ENCODE peak calls at places on chromosomes 3 and 15, in seven cellular contexts. One of them, this sample, is unnamed.

GRCh38 chr3:144272715-144273114 is 301.1 kb downstream of the DIPK2A start:
- DNase-seq in esophagus squamous epithelium: no peak
- DNase-seq in ovary: no peak
- DNase-seq in IMR-90: no peak
- DNase-seq in Panc1: no peak
- DNase-seq in thoracic aorta: no peak
- DNase-seq in heart left ventricle: no peak
- DNase-seq in this sample: no peak

GRCh38 chr15:96860746-96861145 is 530.2 kb downstream of the NR2F2 start:
- DNase-seq in IMR-90: no peak
- DNase-seq in thoracic aorta: no peak
- DNase-seq in esophagus squamous epithelium: no peak
- DNase-seq in heart left ventricle: no peak
- DNase-seq in Panc1: no peak
- DNase-seq in ovary: no peak
- DNase-seq in this sample: no peak

GRCh38 chr3:99799420-99799819 is 18.2 kb upstream of the CMSS1 start:
- DNase-seq in Panc1: no peak
- DNase-seq in IMR-90: no peak
- DNase-seq in heart left ventricle: no peak
- DNase-seq in thoracic aorta: no peak
- DNase-seq in ovary: no peak
- DNase-seq in esophagus squamous epithelium: no peak
- DNase-seq in this sample: no peak

GRCh38 chr3:149245738-149246451 is 24.3 kb upstream of the CP start:
- DNase-seq in ovary: no peak
- DNase-seq in thoracic aorta: no peak
- DNase-seq in heart left ventricle: no peak
- DNase-seq in IMR-90: peak; percentile 54
- DNase-seq in Panc1: no peak
- DNase-seq in esophagus squamous epithelium: no peak
- DNase-seq in this sample: no peak

GRCh38 chr3:126127452-126127851 is 43.5 kb upstream of the SLC41A3 start:
- DNase-seq in esophagus squamous epithelium: no peak
- DNase-seq in Panc1: no peak
- DNase-seq in ovary: no peak
- DNase-seq in heart left ventricle: no peak
- DNase-seq in IMR-90: no peak
- DNase-seq in thoracic aorta: no peak
- DNase-seq in this sample: peak; percentile 9

GRCh38 chr3:186514296-186515002 is 29.7 kb downstream of the CRYGS start:
- DNase-seq in thoracic aorta: no peak
- DNase-seq in esophagus squamous epithelium: no peak
- DNase-seq in ovary: no peak
- DNase-seq in IMR-90: no peak
- DNase-seq in Panc1: no peak
- DNase-seq in heart left ventricle: no peak
- DNase-seq in this sample: no peak

GRCh38 chr3:4656059-4656458 is 162.9 kb downstream of the ITPR1 start:
- DNase-seq in Panc1: no peak
- DNase-seq in IMR-90: peak; percentile 75
- DNase-seq in heart left ventricle: peak; percentile 69
- DNase-seq in thoracic aorta: peak; percentile 30
- DNase-seq in ovary: peak; percentile 59
- DNase-seq in esophagus squamous epithelium: no peak
- DNase-seq in this sample: peak; percentile 43

GRCh38 chr3:171867976-171868375 is 24.8 kb downstream of the TMEM212 start:
- DNase-seq in IMR-90: no peak
- DNase-seq in ovary: no peak
- DNase-seq in Panc1: no peak
- DNase-seq in esophagus squamous epithelium: no peak
- DNase-seq in thoracic aorta: no peak
- DNase-seq in heart left ventricle: no peak
- DNase-seq in this sample: no peak

GRCh38 chr15:100230784-100231183 is 111.0 kb downstream of the ADAMTS17 start:
- DNase-seq in esophagus squamous epithelium: no peak
- DNase-seq in Panc1: no peak
- DNase-seq in heart left ventricle: no peak
- DNase-seq in thoracic aorta: no peak
- DNase-seq in ovary: no peak
- DNase-seq in IMR-90: no peak
- DNase-seq in this sample: no peak

GRCh38 chr15:43544266-43544665 is 26.9 kb downstream of the MAP1A start:
- DNase-seq in thoracic aorta: no peak
- DNase-seq in IMR-90: peak; percentile 14
- DNase-seq in Panc1: no peak
- DNase-seq in ovary: no peak
- DNase-seq in heart left ventricle: no peak
- DNase-seq in esophagus squamous epithelium: no peak
- DNase-seq in this sample: no peak

GRCh38 chr3:15102256-15102655 is 3.3 kb upstream of the RBSN start:
- DNase-seq in IMR-90: no peak
- DNase-seq in ovary: no peak
- DNase-seq in esophagus squamous epithelium: no peak
- DNase-seq in thoracic aorta: peak; percentile 31
- DNase-seq in heart left ventricle: peak; percentile 92
- DNase-seq in Panc1: no peak
- DNase-seq in this sample: peak; percentile 96

GRCh38 chr15:51375966-51376640 is 34.6 kb downstream of the GLDN start:
- DNase-seq in esophagus squamous epithelium: no peak
- DNase-seq in ovary: no peak
- DNase-seq in heart left ventricle: no peak
- DNase-seq in thoracic aorta: no peak
- DNase-seq in IMR-90: peak; percentile 80
- DNase-seq in Panc1: no peak
- DNase-seq in this sample: no peak

GRCh38 chr3:150227839-150228238 is 180.3 kb upstream of the TSC22D2 start:
- DNase-seq in IMR-90: peak; percentile 69
- DNase-seq in Panc1: no peak
- DNase-seq in esophagus squamous epithelium: no peak
- DNase-seq in heart left ventricle: peak; percentile 43
- DNase-seq in thoracic aorta: peak; percentile 10
- DNase-seq in ovary: no peak
- DNase-seq in this sample: no peak

GRCh38 chr15:55319537-55320325 is 709 bp downstream of the PIGB start:
- DNase-seq in IMR-90: peak; percentile 5
- DNase-seq in esophagus squamous epithelium: no peak
- DNase-seq in ovary: no peak
- DNase-seq in Panc1: no peak
- DNase-seq in heart left ventricle: no peak
- DNase-seq in thoracic aorta: no peak
- DNase-seq in this sample: no peak

DNA sequence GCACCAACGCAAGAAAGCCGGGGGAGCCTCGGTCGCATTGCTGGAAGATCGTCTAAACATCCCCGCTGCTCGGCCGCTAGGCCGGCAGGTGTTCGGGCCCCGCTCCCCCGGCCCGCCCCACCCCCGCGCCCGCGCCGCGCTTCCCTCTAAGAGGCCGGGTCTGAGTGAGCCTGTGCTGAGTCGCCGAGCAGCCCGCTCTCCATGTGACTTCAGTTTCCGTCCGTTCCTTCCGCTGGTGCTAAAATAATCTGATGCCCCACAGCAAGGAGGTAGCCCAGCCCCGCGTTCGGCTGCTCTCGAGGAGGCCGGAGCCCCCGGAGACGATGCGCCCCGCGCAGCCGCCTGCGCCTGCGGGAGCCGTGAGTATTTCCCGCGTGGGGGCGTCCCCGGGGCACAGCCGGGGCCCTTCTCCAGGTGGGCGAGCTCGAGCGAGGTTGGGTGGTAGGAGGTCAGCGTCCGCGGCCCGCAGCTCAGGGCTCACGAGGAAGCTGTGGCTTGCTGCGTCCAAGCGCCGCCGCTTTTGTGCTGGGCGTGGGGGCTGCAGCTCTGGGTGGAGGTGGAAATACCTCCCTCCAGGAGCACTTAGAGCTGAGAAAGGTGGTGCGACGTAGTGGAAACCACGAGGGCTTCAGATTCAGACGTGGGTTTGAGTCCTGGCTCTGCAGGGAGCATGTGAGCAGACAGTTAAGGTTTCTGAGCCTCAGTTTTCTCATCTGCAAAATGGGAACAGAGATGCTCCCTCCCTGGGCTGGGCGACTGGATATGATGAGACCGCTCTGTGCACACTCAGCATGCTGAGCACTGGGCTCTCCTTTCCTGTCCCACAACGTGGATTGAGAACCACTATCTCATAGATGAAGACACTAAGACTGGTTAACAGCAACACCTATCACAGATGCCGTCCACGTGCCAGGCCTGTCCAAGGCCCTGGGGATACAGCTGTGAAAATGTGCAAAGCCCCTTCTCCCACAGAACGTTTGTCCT is at the start of gene NRROS:
- DNase-seq in thoracic aorta: no peak
- DNase-seq in Panc1: no peak
- DNase-seq in heart left ventricle: peak; percentile 77
- DNase-seq in IMR-90: peak; percentile 38
- DNase-seq in ovary: no peak
- DNase-seq in esophagus squamous epithelium: no peak
- DNase-seq in this sample: peak; percentile 56
- H3K27ac ChIP-seq in thoracic aorta: no peak within 1 kb of the TSS
- H3K27ac ChIP-seq in Panc1: peak within 1 kb of the TSS; percentile 82
- H3K27ac ChIP-seq in heart left ventricle: peak within 1 kb of the TSS; percentile 74
- H3K27ac ChIP-seq in IMR-90: no peak within 1 kb of the TSS
- H3K27ac ChIP-seq in ovary: no peak within 1 kb of the TSS
- H3K27ac ChIP-seq in esophagus squamous epithelium: peak within 1 kb of the TSS; percentile 87
- H3K27ac ChIP-seq in this sample: peak within 1 kb of the TSS; percentile 46

DNA sequence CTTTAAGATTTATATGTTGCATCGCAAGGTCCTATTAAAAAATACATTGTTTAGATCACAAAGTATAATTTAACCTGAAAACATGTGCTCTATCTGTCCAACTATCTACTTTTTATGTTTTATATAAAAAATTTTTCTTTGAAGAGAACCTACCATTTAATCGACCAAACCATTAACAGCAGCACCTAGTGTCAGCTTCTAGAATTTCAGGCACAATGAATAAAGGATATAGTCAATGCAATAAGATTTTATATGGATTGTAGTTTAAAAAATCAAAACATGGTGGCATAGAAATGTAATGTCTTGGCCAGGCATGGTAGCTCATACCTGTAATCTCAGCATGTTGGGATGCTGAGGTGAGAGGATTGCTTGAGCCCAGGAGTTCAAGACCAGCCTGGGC is 313.7 kb downstream of the GAP43 start:
- DNase-seq in esophagus squamous epithelium: no peak
- DNase-seq in heart left ventricle: no peak
- DNase-seq in Panc1: no peak
- DNase-seq in ovary: no peak
- DNase-seq in thoracic aorta: no peak
- DNase-seq in IMR-90: no peak
- DNase-seq in this sample: no peak
- TF ChIP-seq CTCF in esophagus squamous epithelium: no peak
- TF ChIP-seq CTCF in heart left ventricle: no peak
- TF ChIP-seq CTCF in Panc1: peak; percentile 57
- TF ChIP-seq CTCF in ovary: no peak
- TF ChIP-seq CTCF in thoracic aorta: no peak
- TF ChIP-seq CTCF in IMR-90: peak; percentile 41
- TF ChIP-seq CTCF in this sample: no peak

GRCh38 chr3:28867836-28868235 is 413.0 kb upstream of the RBMS3 start:
- DNase-seq in esophagus squamous epithelium: no peak
- DNase-seq in ovary: no peak
- DNase-seq in thoracic aorta: no peak
- DNase-seq in IMR-90: no peak
- DNase-seq in heart left ventricle: no peak
- DNase-seq in Panc1: no peak
- DNase-seq in this sample: no peak
- H3K4me1 ChIP-seq in esophagus squamous epithelium: no peaks in the 10 kb centered on the region
- H3K4me1 ChIP-seq in ovary: no peaks in the 10 kb centered on the region
- H3K4me1 ChIP-seq in thoracic aorta: no peaks in the 10 kb centered on the region
- H3K4me1 ChIP-seq in IMR-90: no peaks in the 10 kb centered on the region
- H3K4me1 ChIP-seq in heart left ventricle: no peaks in the 10 kb centered on the region
- H3K4me1 ChIP-seq in Panc1: no peaks in the 10 kb centered on the region
- H3K4me1 ChIP-seq in this sample: peaks cover 5% of the 10 kb centered on the region

GRCh38 chr15:78056714-78057269 is 20.7 kb downstream of the TBC1D2B start:
- DNase-seq in Panc1: no peak
- DNase-seq in heart left ventricle: peak; percentile 67
- DNase-seq in thoracic aorta: no peak
- DNase-seq in esophagus squamous epithelium: no peak
- DNase-seq in IMR-90: peak; percentile 45
- DNase-seq in ovary: no peak
- DNase-seq in this sample: no peak

GRCh38 chr15:78058401-78058935 is 19.0 kb downstream of the TBC1D2B start:
- DNase-seq in heart left ventricle: no peak
- DNase-seq in esophagus squamous epithelium: no peak
- DNase-seq in thoracic aorta: no peak
- DNase-seq in ovary: no peak
- DNase-seq in IMR-90: no peak
- DNase-seq in Panc1: no peak
- DNase-seq in this sample: no peak

GRCh38 chr15:78057803-78058202 is 19.7 kb downstream of the TBC1D2B start:
- DNase-seq in thoracic aorta: no peak
- DNase-seq in heart left ventricle: no peak
- DNase-seq in Panc1: no peak
- DNase-seq in esophagus squamous epithelium: no peak
- DNase-seq in IMR-90: no peak
- DNase-seq in ovary: no peak
- DNase-seq in this sample: no peak

GRCh38 chr15:78060232-78060631 is 17.3 kb downstream of the TBC1D2B start:
- DNase-seq in IMR-90: no peak
- DNase-seq in thoracic aorta: no peak
- DNase-seq in esophagus squamous epithelium: no peak
- DNase-seq in heart left ventricle: no peak
- DNase-seq in ovary: no peak
- DNase-seq in Panc1: no peak
- DNase-seq in this sample: no peak

DNA sequence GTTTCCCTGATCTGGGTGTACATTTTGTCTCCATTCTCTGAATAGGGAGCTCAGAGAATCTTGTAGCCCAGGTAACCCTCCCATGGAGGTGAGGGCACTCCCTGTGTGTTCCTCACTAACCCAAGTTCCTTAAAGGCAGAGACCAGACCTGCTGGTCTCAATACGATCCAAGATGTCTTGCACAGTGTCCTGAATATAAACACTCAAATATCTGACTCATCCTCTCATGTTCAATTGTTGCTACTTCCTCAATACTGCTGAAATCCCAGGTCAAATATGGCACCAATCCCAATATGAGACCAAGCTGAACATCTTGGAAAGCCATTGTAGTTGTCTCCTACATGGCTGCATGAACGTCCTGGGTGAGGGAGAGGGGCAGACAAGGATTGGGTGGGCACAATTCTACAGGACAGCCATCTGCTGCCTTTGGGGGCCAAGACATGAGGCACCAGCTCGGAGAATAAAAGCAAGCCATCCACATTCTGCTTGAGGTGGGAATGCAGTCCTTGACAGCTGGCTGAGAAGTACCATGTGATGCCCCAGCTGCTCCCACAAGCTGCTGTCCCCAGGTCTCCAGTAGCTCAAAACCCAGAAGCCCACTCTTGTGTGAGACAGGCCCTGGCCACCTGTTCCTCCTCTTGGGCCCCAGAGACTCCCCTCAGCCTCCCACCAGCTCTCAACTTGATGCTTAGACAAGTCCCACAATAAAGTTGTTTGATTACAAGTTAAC is 18.2 kb downstream of the TBC1D2B start:
- DNase-seq in IMR-90: peak; percentile 63
- DNase-seq in heart left ventricle: no peak
- DNase-seq in thoracic aorta: no peak
- DNase-seq in Panc1: no peak
- DNase-seq in ovary: no peak
- DNase-seq in esophagus squamous epithelium: no peak
- DNase-seq in this sample: no peak
- H3K27ac ChIP-seq in IMR-90: no peak overlapping the region
- H3K27ac ChIP-seq in heart left ventricle: no peak overlapping the region
- H3K27ac ChIP-seq in thoracic aorta: no peak overlapping the region
- H3K27ac ChIP-seq in Panc1: peak overlapping the region; percentile 58
- H3K27ac ChIP-seq in ovary: peak overlapping the region; percentile 62
- H3K27ac ChIP-seq in esophagus squamous epithelium: peak overlapping the region; percentile 74
- H3K27ac ChIP-seq in this sample: peak overlapping the region; percentile 33

GRCh38 chr3:8857720-8858367 is 88.4 kb upstream of the OXTR start:
- DNase-seq in Panc1: no peak
- DNase-seq in esophagus squamous epithelium: no peak
- DNase-seq in IMR-90: no peak
- DNase-seq in ovary: no peak
- DNase-seq in thoracic aorta: no peak
- DNase-seq in heart left ventricle: no peak
- DNase-seq in this sample: no peak
- TF ChIP-seq CTCF in Panc1: no peak
- TF ChIP-seq CTCF in esophagus squamous epithelium: no peak
- TF ChIP-seq CTCF in IMR-90: no peak
- TF ChIP-seq CTCF in ovary: no peak
- TF ChIP-seq CTCF in thoracic aorta: no peak
- TF ChIP-seq CTCF in heart left ventricle: no peak
- TF ChIP-seq CTCF in this sample: no peak

This sample was measured in psoas muscle.